ENCODE peak calls at places on chromosomes 13 and 19, in four cellular contexts. O is SK-N-SH, U is A549, Y is GM12878. Z is an unnamed sample.

GRCh38 chr19:31377736-31378135 is 28.5 kb upstream of the TSHZ3 start:
- DNase-seq in O (no peak), Y (no peak), U (no peak), Z (no peak)

GRCh38 chr19:55703790-55704215 is 28.8 kb downstream of the EPN1 start:
- DNase-seq in O (peak), U (peak), Y (no peak), Z (no peak)

GRCh38 chr19:23917856-23918255 is 3.2 kb downstream of the ZNF726 start:
- DNase-seq in U (no peak), O (no peak), Y (no peak), Z (no peak)

GRCh38 chr13:74114202-74114601 is 20.0 kb downstream of the KLF12 start:
- DNase-seq in Y (no peak), O (no peak), U (no peak), Z (no peak)

GRCh38 chr13:77861716-77862115 is 56.9 kb downstream of the EDNRB start:
- DNase-seq in O (no peak), U (no peak), Y (no peak), Z (no peak)

GRCh38 chr13:99289674-99290337 is 17.4 kb downstream of the GPR183 start:
- DNase-seq in U (no peak), Y (no peak), O (no peak), Z (no peak)

GRCh38 chr13:113897161-113897560 is 33.3 kb upstream of the GAS6 start:
- DNase-seq in O (no peak), U (peak), Y (no peak), Z (peak)

GRCh38 chr19:27746691-27747380 is 1466.1 kb downstream of the UQCRFS1 start:
- DNase-seq in O (peak), Y (no peak), U (peak), Z (no peak)

GRCh38 chr13:95955255-95955654 is 97.9 kb downstream of the UGGT2 start:
- DNase-seq in O (no peak), Y (no peak), U (no peak), Z (no peak)

GRCh38 chr13:112684444-112684843 is 5.4 kb upstream of the ATP11A start:
- DNase-seq in O (no peak), U (no peak), Y (no peak), Z (no peak)

GRCh38 chr19:10353793-10354391 is 14.5 kb upstream of the ICAM3 start:
- DNase-seq in O (peak), Y (no peak), U (peak), Z (no peak)

GRCh38 chr13:79999601-80000000 is 341.3 kb downstream of the SPRY2 start:
- DNase-seq in U (no peak), Y (no peak), O (no peak), Z (no peak)

GRCh38 chr19:29918891-29919290 is 23.1 kb upstream of the URI1 start:
- DNase-seq in O (no peak), U (no peak), Y (no peak), Z (no peak)

GRCh38 chr13:78137404-78138142 is 218.9 kb upstream of the EDNRB start:
- DNase-seq in U (peak), O (peak), Y (peak), Z (peak)

GRCh38 chr13:113207890-113208423 is 512 bp downstream of the PCID2 start:
- DNase-seq in O (no peak), Y (no peak), U (peak), Z (peak)

GRCh38 chr13:31930901-31931522 is 100.6 kb upstream of the FRY start:
- DNase-seq in Y (peak), U (no peak), O (no peak), Z (no peak)

GRCh38 chr13:23020246-23020843 is 160.4 kb upstream of the SGCG start:
- DNase-seq in U (peak), O (peak), Y (peak), Z (peak)

GRCh38 chr19:12796146-12797071 is 5.1 kb downstream of the JUNB start:
- DNase-seq in Y (no peak), U (peak), O (peak), Z (peak)

GRCh38 chr19:3285647-3286176 is 61.3 kb downstream of the CELF5 start:
- DNase-seq in Y (no peak), U (no peak), O (peak), Z (peak)

GRCh38 chr13:114008964-114009589 is 35.2 kb upstream of the C13orf46 start:
- DNase-seq in O (no peak), Y (no peak), U (no peak), Z (no peak)

DNA sequence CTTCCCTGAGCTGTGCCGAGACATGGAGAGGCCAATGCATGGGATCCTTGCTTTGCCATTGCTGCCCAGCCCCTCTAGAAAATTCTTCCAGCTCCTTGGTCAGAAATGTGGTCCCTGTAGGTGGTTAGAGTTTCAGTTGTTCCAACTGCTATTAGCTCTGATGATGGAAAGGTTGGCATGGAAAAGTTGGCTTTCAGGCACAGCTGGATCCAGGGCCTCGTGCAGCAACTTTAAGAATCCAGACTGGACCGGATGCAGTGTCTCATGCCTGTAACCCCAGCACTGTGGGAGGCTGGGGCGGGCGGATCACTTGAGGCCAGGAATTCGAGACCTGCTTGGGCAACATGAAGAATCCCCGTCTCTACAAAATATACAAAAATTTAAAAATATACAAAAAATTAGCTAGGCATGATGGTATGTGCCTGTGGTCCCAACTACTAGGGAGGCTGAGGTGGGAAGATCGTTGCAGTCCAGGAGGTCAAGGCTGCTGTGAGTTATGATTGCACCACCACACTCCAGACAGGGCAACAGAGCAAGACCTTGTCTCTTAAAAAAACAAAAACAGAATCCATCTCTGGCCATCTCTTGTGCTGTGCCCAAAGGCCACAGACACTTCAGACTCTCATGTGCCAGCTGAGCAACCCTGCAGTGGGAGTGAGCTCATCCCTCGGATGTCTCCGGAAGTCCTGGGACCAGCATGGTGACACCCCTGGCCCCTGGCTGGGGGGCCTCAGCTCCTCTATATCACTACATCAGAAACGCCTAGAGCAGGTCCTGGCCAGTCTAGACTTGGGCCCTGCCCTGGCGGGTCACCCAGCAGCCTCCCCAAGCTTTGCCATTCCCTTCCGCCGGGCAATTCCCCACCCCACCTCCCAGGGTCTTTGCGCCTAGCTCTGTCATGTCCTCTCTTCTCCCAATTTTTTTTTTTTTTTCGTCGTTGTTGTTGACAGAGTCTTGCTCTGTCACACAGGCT is 16.8 kb downstream of the MEX3D start:
- DNase-seq in Y (no peak), O (no peak), U (no peak), Z (no peak)
- TF ChIP-seq PBX3 in Y (no peak), O (no peak), U (no peak), Z (no peak)

DNA sequence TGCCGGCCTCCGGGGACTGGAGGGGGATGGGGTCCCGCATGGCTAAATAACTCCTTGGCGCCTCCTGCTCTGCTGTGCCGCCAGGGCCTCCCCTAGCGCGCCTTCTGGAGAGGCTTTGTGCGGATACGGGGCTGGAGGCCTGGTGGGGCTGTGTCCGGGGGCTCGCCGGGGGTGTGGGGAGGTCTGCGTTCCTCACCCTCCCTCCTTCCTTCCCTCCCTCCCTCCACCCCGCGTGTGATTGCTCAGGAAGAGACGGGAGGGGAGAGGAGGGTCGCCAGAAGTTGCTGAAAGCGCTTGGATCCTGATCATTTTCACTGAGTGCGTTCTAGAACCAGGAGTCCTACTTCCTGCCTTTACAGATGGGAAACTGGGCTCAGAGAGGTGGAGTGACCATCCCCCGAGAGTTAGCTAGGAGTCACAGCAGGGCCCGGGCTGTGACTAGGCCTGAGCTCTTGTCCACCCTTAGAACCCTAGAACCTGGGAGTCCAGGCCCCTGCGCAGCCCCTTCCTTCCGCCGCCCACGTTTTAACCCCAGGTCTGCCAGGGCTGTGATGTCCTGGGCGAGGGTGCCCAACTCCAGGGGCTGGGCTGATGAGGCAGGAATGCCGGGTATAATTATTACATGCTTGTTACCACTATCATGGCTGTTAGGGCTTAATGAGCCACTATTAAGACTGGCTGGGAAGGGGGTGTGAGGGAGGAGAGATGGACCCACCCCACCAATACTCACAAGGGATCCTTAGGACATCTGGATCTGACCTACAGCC is 782 bp upstream of the JUND start:
- DNase-seq in O (peak), Y (no peak), U (no peak), Z (peak)
- TF ChIP-seq PBX3 in O (no peak), Y (no peak), U (peak), Z (no peak)

GRCh38 chr13:41835871-41836270 is 125.0 kb downstream of the VWA8 start:
- DNase-seq in O (peak), U (no peak), Y (no peak), Z (no peak)
- TF ChIP-seq PBX3 in O (peak), U (no peak), Y (no peak), Z (no peak)

GRCh38 chr19:19538077-19538764 is at the start of gene CILP2:
- DNase-seq in U (no peak), O (peak), Y (no peak), Z (no peak)
- TF ChIP-seq PBX3 in U (no peak), O (peak), Y (no peak), Z (no peak)

DNA sequence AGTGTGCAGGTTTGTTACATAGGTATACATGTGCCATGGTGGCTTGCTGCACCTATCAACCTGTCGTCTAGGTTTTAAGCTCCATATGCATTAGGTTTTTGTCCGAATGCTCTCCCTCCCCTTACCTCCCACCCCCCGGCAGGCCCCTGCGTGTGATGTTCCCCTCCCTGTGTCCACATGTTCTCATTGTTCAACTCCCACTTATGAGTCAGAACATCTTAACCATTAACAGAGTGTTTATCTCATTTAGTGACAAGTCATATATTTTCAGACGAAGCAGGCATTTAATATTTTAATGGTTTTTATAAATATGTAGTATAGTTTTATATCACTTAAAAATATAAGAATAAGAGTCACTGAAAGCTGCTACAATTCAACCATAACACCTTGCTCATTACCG is 780.5 kb upstream of the ARGLU1 start:
- DNase-seq in Y (no peak), U (no peak), O (no peak), Z (no peak)
- TF ChIP-seq PBX3 in Y (no peak), U (no peak), O (no peak), Z (no peak)

GRCh38 chr19:44003461-44004134 is 841 bp downstream of the ZNF230 start:
- DNase-seq in O (no peak), U (no peak), Y (no peak), Z (peak)
- TF ChIP-seq PBX3 in O (no peak), U (no peak), Y (no peak), Z (no peak)